ENCODE peak calls at places on chromosomes 3 and 15, in eight cellular contexts. F is uterus; Q is ascending aorta; U is PC-3; W is CD8-positive, alpha-beta memory T cell; I is Peyer's patch; Y is astrocyte; Z is CD8-positive, alpha-beta T cell. G is an unnamed sample.

GRCh38 chr3:66738625-66739330 is 238.0 kb upstream of the LRIG1 start:
- DNase-seq in Z (no peak), Y (peak; percentile 58), F (no peak), W (no peak), I (no peak), Q (no peak), U (peak; percentile 57), G (no peak)

GRCh38 chr15:43143203-43143941 is 10.0 kb downstream of the TMEM62 start:
- DNase-seq in Q (no peak), U (peak; percentile 68), Z (no peak), I (no peak), W (no peak), F (no peak), Y (no peak), G (no peak)

GRCh38 chr15:49982586-49982985 is 136.4 kb downstream of the ATP8B4 start:
- DNase-seq in I (no peak), Q (no peak), Y (peak; percentile 81), F (no peak), W (no peak), Z (no peak), U (no peak), G (no peak)

GRCh38 chr15:91759560-91759959 is 93.9 kb upstream of the SLCO3A1 start:
- DNase-seq in Q (no peak), F (no peak), I (no peak), Z (no peak), U (no peak), W (no peak), Y (no peak), G (no peak)

GRCh38 chr3:139378587-139378986 is 10.9 kb downstream of the COPB2 start:
- DNase-seq in F (no peak), I (no peak), W (no peak), Q (no peak), Y (no peak), U (no peak), Z (no peak), G (no peak)

GRCh38 chr15:35725353-35725752 is 179.4 kb upstream of the DPH6 start:
- DNase-seq in U (peak; percentile 97), I (no peak), F (no peak), Q (no peak), W (no peak), Y (peak; percentile 78), Z (no peak), G (no peak)

GRCh38 chr3:143808999-143809700 is 39.1 kb downstream of the SLC9A9 start:
- DNase-seq in U (no peak), Z (no peak), W (no peak), Y (peak; percentile 19), F (no peak), I (no peak), Q (no peak), G (no peak)

GRCh38 chr15:68412218-68412617 is 19.7 kb downstream of the ITGA11 start:
- DNase-seq in W (no peak), F (peak; percentile 15), I (peak; percentile 25), Q (no peak), Y (no peak), Z (no peak), U (no peak), G (peak; percentile 66)

GRCh38 chr15:81163961-81164800 is 30.1 kb downstream of the CFAP161 start:
- DNase-seq in I (no peak), Q (no peak), Z (no peak), Y (peak; percentile 90), F (no peak), W (no peak), U (no peak), G (no peak)

GRCh38 chr3:1587426-1587825 is 494.6 kb downstream of the CNTN6 start:
- DNase-seq in U (no peak), I (no peak), F (no peak), Z (no peak), Y (no peak), W (no peak), Q (no peak), G (no peak)

GRCh38 chr3:146780251-146780650 is 175.1 kb upstream of the PLSCR5 start:
- DNase-seq in Q (no peak), Z (no peak), I (no peak), U (peak; percentile 42), F (no peak), W (no peak), Y (no peak), G (no peak)

GRCh38 chr3:152564454-152564853 is 270.5 kb upstream of the P2RY1 start:
- DNase-seq in W (no peak), I (no peak), Q (no peak), U (no peak), Z (no peak), Y (no peak), F (no peak), G (no peak)

GRCh38 chr3:42183991-42184621 is 81.9 kb downstream of the CCK start:
- DNase-seq in Y (peak; percentile 12), I (peak; percentile 31), Q (no peak), W (no peak), F (no peak), U (peak; percentile 11), Z (no peak), G (no peak)

GRCh38 chr15:49693491-49693890 is 72.6 kb downstream of the DTWD1 start:
- DNase-seq in Q (no peak), U (no peak), W (no peak), F (no peak), Z (no peak), I (no peak), Y (no peak), G (no peak)

GRCh38 chr3:63945558-63946096 is 33.4 kb upstream of the SCAANT1 start:
- DNase-seq in I (no peak), F (no peak), W (no peak), U (no peak), Q (no peak), Y (no peak), Z (no peak), G (no peak)

GRCh38 chr3:139104062-139104461 is 59.4 kb upstream of the PRR23C start:
- DNase-seq in Y (no peak), I (no peak), U (no peak), Z (no peak), Q (no peak), F (no peak), W (no peak), G (no peak)

GRCh38 chr15:57118013-57118799 is 199.8 kb downstream of the TCF12 start:
- DNase-seq in Y (peak; percentile 53), Q (no peak), I (no peak), Z (no peak), U (peak; percentile 48), W (no peak), F (no peak), G (no peak)

GRCh38 chr3:37465174-37465573 is 290.8 kb upstream of the LRRFIP2 start:
- DNase-seq in Z (no peak), Y (no peak), Q (no peak), I (no peak), W (no peak), F (no peak), U (no peak), G (no peak)
- H3K4me1 ChIP-seq in Z (no peaks in the 10 kb centered on the region), Y (no peaks in the 10 kb centered on the region), Q (peaks cover 32% of the 10 kb centered on the region), I (no peaks in the 10 kb centered on the region), W (no peaks in the 10 kb centered on the region), F (no peaks in the 10 kb centered on the region), U (no peaks in the 10 kb centered on the region), G (no peaks in the 10 kb centered on the region)

GRCh38 chr3:171356251-171356650 is 104.0 kb downstream of the TNIK start:
- DNase-seq in F (no peak), Q (no peak), I (no peak), U (peak; percentile 92), Y (peak; percentile 23), W (no peak), Z (no peak), G (no peak)

GRCh38 chr3:171353423-171353822 is 106.8 kb downstream of the TNIK start:
- DNase-seq in F (no peak), Q (no peak), I (no peak), Y (peak; percentile 25), W (no peak), Z (no peak), U (peak; percentile 53), G (no peak)

GRCh38 chr3:171354049-171354705 is 106.0 kb downstream of the TNIK start:
- DNase-seq in I (no peak), W (no peak), U (peak; percentile 52), Z (no peak), Y (no peak), F (no peak), Q (no peak), G (no peak)

GRCh38 chr3:171352387-171352935 is 107.7 kb downstream of the TNIK start:
- DNase-seq in Y (no peak), Q (no peak), U (no peak), I (no peak), F (no peak), W (no peak), Z (no peak), G (no peak)

GRCh38 chr3:171354706-171355582 is 105.3 kb downstream of the TNIK start:
- DNase-seq in F (no peak), I (no peak), Q (no peak), U (peak; percentile 80), Z (no peak), Y (peak; percentile 25), W (no peak), G (no peak)
- H3K4me1 ChIP-seq in F (no peaks in the 10 kb centered on the region), I (no peaks in the 10 kb centered on the region), Q (peaks cover 2% of the 10 kb centered on the region), U (peaks cover 80% of the 10 kb centered on the region), Z (peaks cover 6% of the 10 kb centered on the region), Y (peaks cover 28% of the 10 kb centered on the region), W (peaks cover 6% of the 10 kb centered on the region), G (peaks cover 63% of the 10 kb centered on the region)

DNA sequence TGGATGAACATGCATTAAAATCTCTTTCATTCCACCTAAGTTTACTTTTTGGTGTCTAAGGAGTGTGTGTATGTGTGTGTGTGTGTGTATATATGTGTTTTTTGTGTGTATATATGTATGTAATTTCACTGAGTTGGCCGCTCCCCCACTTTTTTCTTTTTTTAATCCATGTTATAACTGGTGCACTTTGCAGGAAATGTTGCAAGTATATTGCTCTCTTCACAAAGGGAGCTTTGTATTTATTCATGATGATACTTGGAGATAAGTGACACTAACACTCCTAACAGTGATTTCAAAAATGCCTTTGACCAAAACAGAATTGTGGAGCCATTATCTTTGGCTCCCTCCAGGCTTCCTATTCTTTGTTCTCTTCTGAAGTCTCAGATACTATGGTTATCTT is 95.8 kb downstream of the FNDC3B start:
- DNase-seq in Z (no peak), Q (no peak), U (no peak), Y (no peak), I (no peak), W (no peak), F (no peak), G (no peak)
- H3K4me1 ChIP-seq in Z (peaks cover 22% of the 10 kb centered on the region), Q (peaks cover 38% of the 10 kb centered on the region), U (peaks cover 90% of the 10 kb centered on the region), Y (peaks cover 55% of the 10 kb centered on the region), I (no peaks in the 10 kb centered on the region), W (peaks cover 47% of the 10 kb centered on the region), F (peaks cover 8% of the 10 kb centered on the region), G (peaks cover 80% of the 10 kb centered on the region)

GRCh38 chr3:32421991-32422859 is 30.6 kb downstream of the CMTM7 start:
- DNase-seq in W (no peak), Q (peak; percentile 54), Y (peak; percentile 83), F (peak; percentile 78), I (peak; percentile 82), Z (no peak), U (peak; percentile 98), G (peak; percentile 95)

GRCh38 chr3:32424581-32425250 is 33.1 kb downstream of the CMTM7 start:
- DNase-seq in I (peak; percentile 37), Y (no peak), F (no peak), W (no peak), Q (no peak), Z (no peak), U (no peak), G (no peak)

GRCh38 chr3:32423956-32424558 is 32.4 kb downstream of the CMTM7 start:
- DNase-seq in Y (no peak), F (no peak), Z (no peak), I (no peak), U (no peak), W (no peak), Q (no peak), G (no peak)

GRCh38 chr3:32422943-32423342 is 31.3 kb downstream of the CMTM7 start:
- DNase-seq in Q (no peak), U (no peak), I (no peak), F (no peak), Z (no peak), Y (no peak), W (no peak), G (no peak)

GRCh38 chr3:32423534-32423933 is 31.9 kb downstream of the CMTM7 start:
- DNase-seq in F (no peak), Y (no peak), I (no peak), U (no peak), Z (no peak), W (no peak), Q (no peak), G (no peak)
- H3K4me1 ChIP-seq in F (no peaks in the 10 kb centered on the region), Y (peaks cover 31% of the 10 kb centered on the region), I (peaks cover 2% of the 10 kb centered on the region), U (peaks cover 55% of the 10 kb centered on the region), Z (peaks cover 98% of the 10 kb centered on the region), W (peaks cover 92% of the 10 kb centered on the region), Q (peaks cover 21% of the 10 kb centered on the region), G (peaks cover 36% of the 10 kb centered on the region)